ENCODE peak calls at places on chromosomes 5 and 9, in nine cellular contexts. One of them, this sample, is unnamed.

GRCh38 chr9:75422939-75423522 is 334.7 kb downstream of the OSTF1 start:
- DNase-seq in mucosa of descending colon: no peak
- DNase-seq in AG09309: no peak
- DNase-seq in fibroblast of mammary gland: no peak
- DNase-seq in IMR-90: no peak
- DNase-seq in psoas muscle: no peak
- DNase-seq in A549: no peak
- DNase-seq in AG10803: no peak
- DNase-seq in pancreas: no peak
- DNase-seq in this sample: no peak

GRCh38 chr9:101311759-101312420 is 72.9 kb downstream of the BAAT start:
- DNase-seq in mucosa of descending colon: no peak
- DNase-seq in AG09309: peak; percentile 68
- DNase-seq in fibroblast of mammary gland: peak; percentile 85
- DNase-seq in IMR-90: peak; percentile 84
- DNase-seq in psoas muscle: no peak
- DNase-seq in A549: peak; percentile 89
- DNase-seq in AG10803: peak; percentile 81
- DNase-seq in pancreas: peak; percentile 18
- DNase-seq in this sample: peak; percentile 83

GRCh38 chr5:55438931-55439477 is 95.8 kb downstream of the PLPP1 start:
- DNase-seq in mucosa of descending colon: no peak
- DNase-seq in AG09309: no peak
- DNase-seq in fibroblast of mammary gland: peak; percentile 69
- DNase-seq in IMR-90: peak; percentile 82
- DNase-seq in psoas muscle: no peak
- DNase-seq in A549: peak; percentile 29
- DNase-seq in AG10803: peak; percentile 83
- DNase-seq in pancreas: no peak
- DNase-seq in this sample: no peak

GRCh38 chr9:137074657-137075274 is 2.6 kb upstream of the UAP1L1 start:
- DNase-seq in mucosa of descending colon: peak; percentile 61
- DNase-seq in AG09309: no peak
- DNase-seq in fibroblast of mammary gland: no peak
- DNase-seq in IMR-90: no peak
- DNase-seq in psoas muscle: no peak
- DNase-seq in A549: no peak
- DNase-seq in AG10803: no peak
- DNase-seq in pancreas: no peak
- DNase-seq in this sample: no peak

GRCh38 chr9:98380065-98380681 is 124.7 kb upstream of the TBC1D2 start:
- DNase-seq in mucosa of descending colon: no peak
- DNase-seq in AG09309: peak; percentile 8
- DNase-seq in fibroblast of mammary gland: peak; percentile 50
- DNase-seq in IMR-90: peak; percentile 65
- DNase-seq in psoas muscle: no peak
- DNase-seq in A549: peak; percentile 52
- DNase-seq in AG10803: peak; percentile 64
- DNase-seq in pancreas: no peak
- DNase-seq in this sample: no peak

GRCh38 chr5:142644640-142645361 is 41.1 kb downstream of the FGF1 start:
- DNase-seq in mucosa of descending colon: no peak
- DNase-seq in AG09309: peak; percentile 99
- DNase-seq in fibroblast of mammary gland: peak; percentile 99
- DNase-seq in IMR-90: peak; percentile 99
- DNase-seq in psoas muscle: no peak
- DNase-seq in A549: peak; percentile 83
- DNase-seq in AG10803: peak; percentile 100
- DNase-seq in pancreas: no peak
- DNase-seq in this sample: peak; percentile 96

GRCh38 chr9:119289740-119290139 is 79.5 kb downstream of the BRINP1 start:
- DNase-seq in mucosa of descending colon: no peak
- DNase-seq in AG09309: no peak
- DNase-seq in fibroblast of mammary gland: peak; percentile 65
- DNase-seq in IMR-90: no peak
- DNase-seq in psoas muscle: no peak
- DNase-seq in A549: peak; percentile 53
- DNase-seq in AG10803: peak; percentile 63
- DNase-seq in pancreas: peak; percentile 57
- DNase-seq in this sample: no peak

GRCh38 chr5:55407984-55408383 is 100.2 kb downstream of the MTREX start:
- DNase-seq in mucosa of descending colon: no peak
- DNase-seq in AG09309: no peak
- DNase-seq in fibroblast of mammary gland: no peak
- DNase-seq in IMR-90: no peak
- DNase-seq in psoas muscle: no peak
- DNase-seq in A549: no peak
- DNase-seq in AG10803: no peak
- DNase-seq in pancreas: no peak
- DNase-seq in this sample: no peak

GRCh38 chr5:39662945-39663344 is 238.2 kb upstream of the DAB2 start:
- DNase-seq in mucosa of descending colon: no peak
- DNase-seq in AG09309: no peak
- DNase-seq in fibroblast of mammary gland: no peak
- DNase-seq in IMR-90: no peak
- DNase-seq in psoas muscle: no peak
- DNase-seq in A549: no peak
- DNase-seq in AG10803: no peak
- DNase-seq in pancreas: no peak
- DNase-seq in this sample: no peak

GRCh38 chr9:85743290-85744128 is 1.8 kb upstream of the AGTPBP1 start:
- DNase-seq in mucosa of descending colon: peak; percentile 67
- DNase-seq in AG09309: peak; percentile 79
- DNase-seq in fibroblast of mammary gland: peak; percentile 94
- DNase-seq in IMR-90: peak; percentile 86
- DNase-seq in psoas muscle: peak; percentile 56
- DNase-seq in A549: peak; percentile 71
- DNase-seq in AG10803: peak; percentile 82
- DNase-seq in pancreas: peak; percentile 18
- DNase-seq in this sample: no peak

GRCh38 chr5:4802044-4802443 is 338.1 kb upstream of the ADAMTS16 start:
- DNase-seq in mucosa of descending colon: no peak
- DNase-seq in AG09309: no peak
- DNase-seq in fibroblast of mammary gland: no peak
- DNase-seq in IMR-90: no peak
- DNase-seq in psoas muscle: no peak
- DNase-seq in A549: no peak
- DNase-seq in AG10803: peak; percentile 3
- DNase-seq in pancreas: no peak
- DNase-seq in this sample: no peak

GRCh38 chr5:10145922-10146321 is 103.8 kb downstream of the ATPSCKMT start:
- DNase-seq in mucosa of descending colon: no peak
- DNase-seq in AG09309: peak; percentile 33
- DNase-seq in fibroblast of mammary gland: peak; percentile 56
- DNase-seq in IMR-90: peak; percentile 66
- DNase-seq in psoas muscle: no peak
- DNase-seq in A549: peak; percentile 66
- DNase-seq in AG10803: peak; percentile 67
- DNase-seq in pancreas: no peak
- DNase-seq in this sample: peak; percentile 22

DNA sequence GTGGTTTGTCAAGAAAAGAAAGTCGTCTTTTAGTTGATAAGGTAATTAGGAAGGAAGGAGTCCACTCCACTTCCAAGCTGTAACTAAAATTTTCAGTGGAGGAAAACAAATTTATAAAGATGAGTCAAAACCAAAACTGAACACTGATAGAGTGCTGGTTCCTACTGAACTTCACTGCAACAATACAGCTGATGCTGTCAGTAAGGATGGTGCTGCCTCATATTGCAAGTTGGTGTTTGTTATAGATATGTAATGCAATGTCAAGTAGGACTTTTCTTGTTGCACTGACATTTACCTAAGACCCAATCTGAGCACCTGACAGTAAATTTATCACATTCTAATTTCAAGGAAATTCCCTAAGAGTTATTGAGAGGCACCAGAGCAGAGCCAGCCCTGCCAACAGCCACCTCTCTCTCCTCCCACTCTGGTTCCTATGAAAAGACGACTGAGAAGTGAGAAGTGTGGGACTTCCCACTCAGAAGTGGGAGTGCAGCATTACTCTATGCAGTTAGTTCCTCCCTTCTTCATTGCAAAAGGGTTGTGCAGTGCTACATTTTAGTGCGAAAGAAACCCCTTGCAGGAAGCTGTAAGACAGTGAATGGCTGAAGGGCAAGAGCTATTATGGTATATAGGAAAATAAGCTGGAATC is 350.8 kb downstream of the NFIB start:
- DNase-seq in mucosa of descending colon: no peak
- DNase-seq in AG09309: no peak
- DNase-seq in fibroblast of mammary gland: no peak
- DNase-seq in IMR-90: no peak
- DNase-seq in psoas muscle: no peak
- DNase-seq in A549: no peak
- DNase-seq in AG10803: no peak
- DNase-seq in pancreas: no peak
- DNase-seq in this sample: no peak
- H3K4me3 ChIP-seq in mucosa of descending colon: no peak overlapping the region
- H3K4me3 ChIP-seq in AG09309: no peak overlapping the region
- H3K4me3 ChIP-seq in fibroblast of mammary gland: no peak overlapping the region
- H3K4me3 ChIP-seq in IMR-90: no peak overlapping the region
- H3K4me3 ChIP-seq in psoas muscle: no peak overlapping the region
- H3K4me3 ChIP-seq in A549: no peak overlapping the region
- H3K4me3 ChIP-seq in AG10803: no peak overlapping the region
- H3K4me3 ChIP-seq in pancreas: no peak overlapping the region
- H3K4me3 ChIP-seq in this sample: no peak overlapping the region

DNA sequence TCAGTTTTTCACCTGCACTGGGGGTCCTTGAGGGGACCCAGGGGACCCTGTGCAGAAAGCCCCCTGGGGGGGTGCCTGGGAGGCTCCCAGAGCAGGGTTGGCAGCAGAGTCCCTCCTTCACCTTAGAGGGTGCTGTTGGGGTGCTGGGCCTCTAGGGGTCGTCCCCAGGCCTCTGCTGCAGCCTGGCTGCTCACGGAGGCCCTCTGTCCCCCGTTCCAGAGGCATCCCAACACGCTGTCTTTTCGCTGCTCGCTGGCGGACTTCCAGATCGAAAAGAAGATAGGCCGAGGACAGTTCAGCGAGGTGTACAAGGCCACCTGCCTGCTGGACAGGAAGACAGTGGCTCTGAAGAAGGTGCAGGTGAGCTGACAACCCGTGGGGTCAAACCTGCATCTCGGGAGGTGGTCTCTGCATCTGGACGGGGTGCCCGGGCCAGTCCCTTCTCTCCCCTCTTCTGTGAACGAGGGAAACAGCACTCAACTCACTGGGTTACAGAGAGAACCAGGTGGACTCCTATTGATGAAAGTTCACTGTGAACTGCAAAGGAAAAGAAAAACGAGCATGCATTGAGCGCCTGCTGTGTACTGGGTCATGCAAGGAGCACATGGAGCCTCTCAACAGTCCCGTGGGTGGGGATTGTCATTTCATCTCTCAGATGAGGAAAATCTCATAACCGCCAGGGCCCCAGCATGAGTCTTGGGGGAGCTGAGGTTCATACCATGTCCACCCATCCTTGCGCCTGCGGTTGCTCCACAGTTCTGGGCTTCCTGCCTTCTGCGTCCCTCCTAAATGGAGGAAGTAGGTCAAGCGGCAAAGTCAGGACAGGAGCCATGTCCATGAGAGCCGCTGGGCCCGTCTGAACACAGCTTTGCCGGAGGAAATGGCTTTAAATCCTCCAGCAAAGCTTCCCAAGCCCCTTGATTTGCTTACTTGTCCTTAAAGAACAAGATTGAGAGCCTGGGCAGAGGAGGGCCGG is 54.8 kb downstream of the NEK6 start:
- DNase-seq in mucosa of descending colon: no peak
- DNase-seq in AG09309: no peak
- DNase-seq in fibroblast of mammary gland: no peak
- DNase-seq in IMR-90: no peak
- DNase-seq in psoas muscle: no peak
- DNase-seq in A549: no peak
- DNase-seq in AG10803: no peak
- DNase-seq in pancreas: no peak
- DNase-seq in this sample: no peak
- TF ChIP-seq CTCF in mucosa of descending colon: no peak
- TF ChIP-seq CTCF in AG09309: no peak
- TF ChIP-seq CTCF in fibroblast of mammary gland: no peak
- TF ChIP-seq CTCF in IMR-90: peak; percentile 10
- TF ChIP-seq CTCF in psoas muscle: no peak
- TF ChIP-seq CTCF in A549: no peak
- TF ChIP-seq CTCF in AG10803: peak; percentile 6
- TF ChIP-seq CTCF in pancreas: no peak
- TF ChIP-seq CTCF in this sample: peak; percentile 7

GRCh38 chr9:131020862-131021261 is 11.9 kb downstream of the LAMC3 start:
- DNase-seq in mucosa of descending colon: no peak
- DNase-seq in AG09309: no peak
- DNase-seq in fibroblast of mammary gland: no peak
- DNase-seq in IMR-90: no peak
- DNase-seq in psoas muscle: no peak
- DNase-seq in A549: no peak
- DNase-seq in AG10803: peak; percentile 47
- DNase-seq in pancreas: no peak
- DNase-seq in this sample: no peak
- H3K4me3 ChIP-seq in mucosa of descending colon: no peak overlapping the region
- H3K4me3 ChIP-seq in AG09309: no peak overlapping the region
- H3K4me3 ChIP-seq in fibroblast of mammary gland: no peak overlapping the region
- H3K4me3 ChIP-seq in IMR-90: no peak overlapping the region
- H3K4me3 ChIP-seq in psoas muscle: no peak overlapping the region
- H3K4me3 ChIP-seq in A549: no peak overlapping the region
- H3K4me3 ChIP-seq in AG10803: no peak overlapping the region
- H3K4me3 ChIP-seq in pancreas: no peak overlapping the region
- H3K4me3 ChIP-seq in this sample: no peak overlapping the region

GRCh38 chr5:109409844-109410388 is at the start of gene PJA2:
- DNase-seq in mucosa of descending colon: peak; percentile 98
- DNase-seq in AG09309: peak; percentile 100
- DNase-seq in fibroblast of mammary gland: peak; percentile 100
- DNase-seq in IMR-90: peak; percentile 100
- DNase-seq in psoas muscle: peak; percentile 98
- DNase-seq in A549: peak; percentile 100
- DNase-seq in AG10803: peak; percentile 100
- DNase-seq in pancreas: peak; percentile 98
- DNase-seq in this sample: peak; percentile 100
- TF ChIP-seq CTCF in mucosa of descending colon: no peak
- TF ChIP-seq CTCF in AG09309: peak; percentile 33
- TF ChIP-seq CTCF in fibroblast of mammary gland: peak; percentile 21
- TF ChIP-seq CTCF in IMR-90: peak; percentile 17
- TF ChIP-seq CTCF in psoas muscle: peak; percentile 37
- TF ChIP-seq CTCF in A549: no peak
- TF ChIP-seq CTCF in AG10803: peak; percentile 33
- TF ChIP-seq CTCF in pancreas: peak; percentile 27
- TF ChIP-seq CTCF in this sample: no peak

GRCh38 chr5:83703059-83703458 is 17.6 kb downstream of the HAPLN1 start:
- DNase-seq in mucosa of descending colon: no peak
- DNase-seq in AG09309: no peak
- DNase-seq in fibroblast of mammary gland: no peak
- DNase-seq in IMR-90: no peak
- DNase-seq in psoas muscle: no peak
- DNase-seq in A549: no peak
- DNase-seq in AG10803: no peak
- DNase-seq in pancreas: no peak
- DNase-seq in this sample: no peak
- H3K4me3 ChIP-seq in mucosa of descending colon: no peak overlapping the region
- H3K4me3 ChIP-seq in AG09309: no peak overlapping the region
- H3K4me3 ChIP-seq in fibroblast of mammary gland: no peak overlapping the region
- H3K4me3 ChIP-seq in IMR-90: no peak overlapping the region
- H3K4me3 ChIP-seq in psoas muscle: no peak overlapping the region
- H3K4me3 ChIP-seq in A549: no peak overlapping the region
- H3K4me3 ChIP-seq in AG10803: no peak overlapping the region
- H3K4me3 ChIP-seq in pancreas: no peak overlapping the region
- H3K4me3 ChIP-seq in this sample: no peak overlapping the region